ENCODE peak calls at places on chromosome 17, in four cellular contexts. K, O, Q and U are unnamed samples. For H3K27me3, the result is how much of the 10 kb centered on the place peaks cover.

GRCh38 chr17:3956558-3956957 is 7.7 kb downstream of the ATP2A3 start:
- DNase-seq in K (no peak), O (no peak), Q (no peak), U (no peak)

GRCh38 chr17:81170727-81171494 is 4.9 kb upstream of the AATK start:
- DNase-seq in K (no peak), O (no peak), Q (no peak), U (no peak)

GRCh38 chr17:73474370-73474988 is 162.7 kb upstream of the CDC42EP4 start:
- DNase-seq in K (no peak), O (peak), Q (peak), U (peak)

GRCh38 chr17:64920419-64921172 is 1.3 kb upstream of the LRRC37A3 start:
- DNase-seq in K (no peak), O (no peak), Q (no peak), U (no peak)

GRCh38 chr17:5126719-5127488 is 11.1 kb downstream of the USP6 start:
- DNase-seq in K (no peak), O (peak), Q (no peak), U (no peak)

GRCh38 chr17:55632236-55632635 is 90.4 kb downstream of the TMEM100 start:
- DNase-seq in K (no peak), O (no peak), Q (no peak), U (no peak)

GRCh38 chr17:7589891-7590611 is at the start of gene SOX15:
- DNase-seq in K (peak), O (peak), Q (peak), U (no peak)

GRCh38 chr17:37789166-37789565 is 44.3 kb upstream of the HNF1B start:
- DNase-seq in K (no peak), O (peak), Q (no peak), U (no peak)

DNA sequence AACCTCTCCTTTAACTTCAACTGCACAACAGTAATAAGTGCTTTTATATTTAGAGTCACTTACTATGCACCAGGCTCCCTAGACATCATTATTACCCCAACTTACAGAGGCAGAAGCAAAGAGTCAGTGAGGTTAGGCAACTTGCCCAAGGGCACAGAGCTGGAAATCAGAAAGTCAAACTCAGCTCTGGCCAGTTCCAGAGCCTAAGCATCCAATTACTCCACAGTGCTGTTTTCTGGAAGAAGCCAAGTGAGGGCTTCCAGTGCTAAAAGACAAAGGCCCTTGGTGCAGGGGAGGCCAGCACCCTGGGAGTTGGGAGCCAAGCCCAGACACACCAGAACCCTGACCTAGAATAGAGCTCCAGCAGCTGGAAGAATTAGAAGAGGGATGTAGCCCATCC is 40.2 kb downstream of the C17orf67 start:
- DNase-seq in K (no peak), O (no peak), Q (no peak), U (no peak)
- TF ChIP-seq CTCF in K (no peak), O (no peak), Q (no peak), U (no peak)

GRCh38 chr17:47728214-47728877 is 4.7 kb upstream of the TBX21 start:
- DNase-seq in K (no peak), O (no peak), Q (no peak), U (no peak)

GRCh38 chr17:47725446-47726109 is 7.5 kb upstream of the TBX21 start:
- DNase-seq in K (no peak), O (no peak), Q (no peak), U (no peak)

GRCh38 chr17:47724705-47725104 is 8.3 kb upstream of the TBX21 start:
- DNase-seq in K (no peak), O (no peak), Q (no peak), U (no peak)

GRCh38 chr17:47727704-47728036 is 5.4 kb upstream of the TBX21 start:
- DNase-seq in K (no peak), O (no peak), Q (no peak), U (no peak)

DNA sequence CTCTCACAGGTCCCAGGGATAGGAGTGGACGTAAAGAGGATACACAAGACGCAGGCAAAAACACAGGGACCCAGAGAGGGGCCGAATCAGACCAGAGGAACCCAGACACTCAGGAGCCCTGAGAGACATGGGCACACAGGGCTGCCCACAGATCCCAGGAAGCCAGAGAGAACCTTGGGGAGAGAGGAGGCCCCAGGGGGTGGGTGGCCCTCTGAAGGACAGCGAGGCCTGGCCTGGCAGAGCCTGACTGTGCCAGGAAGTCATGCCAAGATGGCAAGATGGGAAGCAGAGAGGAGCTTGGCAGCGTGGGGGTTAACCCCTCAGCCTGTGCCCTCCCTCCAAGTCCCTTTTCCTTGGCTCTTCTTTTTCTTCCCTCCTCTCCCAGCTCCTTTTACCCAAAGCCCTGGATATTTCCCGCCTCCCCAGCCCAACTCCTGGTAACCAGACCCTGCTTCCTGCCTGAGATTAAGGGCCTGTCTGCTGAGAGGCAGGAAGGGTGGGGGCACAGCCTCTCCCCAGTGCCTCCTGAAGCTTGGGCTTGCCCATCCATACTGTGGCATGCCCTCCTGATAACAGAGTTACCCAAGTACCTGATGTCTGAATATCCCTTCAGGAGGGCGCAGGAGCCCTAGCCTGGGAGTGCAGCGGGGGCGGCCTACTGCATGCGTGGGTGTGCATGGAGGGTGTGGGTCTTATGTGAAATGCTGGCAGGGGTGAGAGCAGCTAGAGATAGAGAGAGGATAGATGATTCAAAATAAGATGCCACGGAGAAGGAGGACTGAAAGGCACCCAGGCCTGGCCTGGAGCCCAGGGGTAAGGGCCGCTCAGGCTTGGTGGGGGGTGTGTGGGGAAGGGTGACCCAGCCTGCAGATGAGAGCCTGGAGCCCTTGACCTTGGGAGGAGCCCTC is 6.0 kb upstream of the TBX21 start:
- DNase-seq in K (no peak), O (no peak), Q (no peak), U (no peak)
- H3K27me3 ChIP-seq in K (under half), O (under half), Q (half or more), U (under half)

GRCh38 chr17:69608808-69609494 is 194.5 kb downstream of the MAP2K6 start:
- DNase-seq in K (no peak), O (no peak), Q (peak), U (no peak)
- TF ChIP-seq CTCF in K (no peak), O (no peak), Q (no peak), U (no peak)

DNA sequence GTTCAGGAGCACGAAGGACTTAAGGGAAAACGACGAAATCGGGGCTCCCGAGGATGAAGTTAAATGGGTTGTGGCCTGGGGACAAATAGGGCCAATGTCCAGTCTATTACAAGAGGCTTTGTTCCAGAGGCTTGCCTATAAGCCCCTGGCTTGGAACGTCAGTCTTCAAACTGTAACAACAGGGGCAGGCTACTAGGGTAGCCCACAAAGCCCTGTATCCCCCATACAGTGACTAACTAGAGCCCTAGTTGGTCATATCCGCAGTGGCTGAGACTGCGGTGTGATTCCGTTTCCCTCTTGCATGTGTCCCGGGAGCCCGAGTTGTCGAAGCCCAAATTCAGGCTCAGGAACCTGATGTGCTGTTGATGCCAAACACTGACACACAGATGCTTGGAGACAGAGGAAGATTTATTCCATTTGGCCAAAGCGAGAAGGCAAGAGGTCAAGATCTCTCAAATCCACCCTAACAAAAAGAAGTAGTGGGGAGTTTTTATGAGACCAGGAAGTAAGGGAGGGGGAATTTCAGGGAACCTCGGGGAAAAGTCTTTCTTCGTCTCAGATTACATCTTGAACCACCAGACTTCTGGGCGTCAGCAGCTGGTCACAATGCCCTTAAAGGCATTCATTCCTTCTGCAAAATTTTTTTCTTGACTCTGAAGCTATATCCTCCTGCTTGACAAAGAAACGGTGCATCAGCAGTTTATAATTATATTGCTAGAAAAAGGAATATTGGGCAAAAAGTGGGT is 760 bp downstream of the SLFN5 start:
- DNase-seq in K (peak), O (peak), Q (peak), U (peak)
- H3K27me3 ChIP-seq in K (under half), O (under half), Q (under half), U (under half)

GRCh38 chr17:17972126-17972951 is at the start of the genes DRC3 and TOM1L2:
- DNase-seq in K (peak), O (peak), Q (peak), U (peak)
- TF ChIP-seq CTCF in K (peak), O (no peak), Q (no peak), U (no peak)

GRCh38 chr17:9016941-9017552 is 4.3 kb upstream of the NTN1 start:
- DNase-seq in K (no peak), O (no peak), Q (no peak), U (no peak)
- H3K27me3 ChIP-seq in K (half or more), O (under half), Q (under half), U (under half)

DNA sequence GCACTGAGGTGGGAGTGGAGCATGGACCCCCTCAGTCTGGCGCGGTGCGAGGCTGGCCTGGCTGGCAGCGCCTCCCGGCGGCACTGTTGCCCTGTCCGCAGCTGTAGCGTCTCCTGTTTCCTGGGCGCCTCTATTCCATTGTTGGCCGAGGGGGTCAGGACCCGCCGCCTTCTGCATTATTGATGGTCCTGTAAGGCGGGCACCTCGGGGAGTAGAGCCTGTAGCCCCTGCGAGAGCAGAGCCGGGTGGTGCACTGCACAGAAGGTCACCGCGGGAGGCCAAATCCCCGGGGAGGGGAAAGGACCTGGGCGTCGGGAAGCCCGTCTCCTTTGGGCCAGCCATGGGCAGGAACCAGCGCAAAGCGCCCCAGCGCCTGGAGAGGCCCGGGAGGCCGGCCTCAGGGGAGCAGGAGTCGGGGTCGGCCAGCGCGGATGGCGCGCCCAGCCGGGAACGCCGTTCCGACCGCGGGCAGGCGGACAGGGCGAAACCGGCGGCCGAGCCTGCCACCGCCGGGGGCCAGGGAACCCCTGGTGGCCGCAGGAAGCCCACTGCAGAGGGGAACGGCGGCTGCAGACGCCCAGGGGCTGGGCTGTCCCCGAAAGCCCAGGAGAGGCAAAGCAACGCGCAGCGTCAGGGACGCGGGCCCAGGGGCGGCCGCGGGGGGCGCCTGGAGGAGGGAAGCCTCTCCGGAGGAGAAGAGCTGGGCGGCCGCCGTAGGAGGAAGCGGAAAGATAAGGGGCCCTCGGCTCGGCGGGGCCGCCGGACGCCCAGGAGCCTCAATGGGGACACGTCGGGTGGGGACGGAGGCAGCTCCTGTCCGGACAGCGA is at the start of gene MYO15B:
- DNase-seq in K (peak), O (peak), Q (no peak), U (no peak)
- TF ChIP-seq CTCF in K (peak), O (peak), Q (no peak), U (peak)